ENCODE peak calls at places on chromosomes 11 and 22, in four cellular contexts. D is caudate nucleus, A is fibroblast of lung, Q is H4. G is an unnamed sample.

GRCh38 chr11:2794419-2794795 is 91.2 kb downstream of the CDKN1C start:
- DNase-seq in D (no peak), A (no peak), Q (no peak), G (peak; percentile 4)

GRCh38 chr11:114133548-114134329 is 74.2 kb downstream of the ZBTB16 start:
- DNase-seq in D (no peak), A (no peak), Q (no peak), G (no peak)

GRCh38 chr11:131618203-131618602 is 247.8 kb downstream of the NTM start:
- DNase-seq in D (no peak), A (no peak), Q (peak; percentile 20), G (no peak)

GRCh38 chr11:27409060-27409459 is 46.0 kb upstream of the CCDC34 start:
- DNase-seq in D (no peak), A (no peak), Q (no peak), G (no peak)

GRCh38 chr11:2844996-2845395 is 40.6 kb downstream of the CDKN1C start:
- DNase-seq in D (no peak), A (no peak), Q (no peak), G (no peak)

GRCh38 chr11:12692238-12693074 is 18.2 kb downstream of the TEAD1 start:
- DNase-seq in D (peak; percentile 21), A (peak; percentile 95), Q (peak; percentile 89), G (no peak)

GRCh38 chr11:92697461-92698314 is 271.8 kb upstream of the MTNR1B start:
- DNase-seq in D (no peak), A (no peak), Q (no peak), G (no peak)

GRCh38 chr11:13008625-13009475 is at the start of gene RASSF10:
- DNase-seq in D (no peak), A (peak; percentile 70), Q (peak; percentile 24), G (peak; percentile 95)

GRCh38 chr11:1881442-1882264 is 10.0 kb downstream of the PRR33 start:
- DNase-seq in D (no peak), A (no peak), Q (no peak), G (no peak)

GRCh38 chr11:73852049-73852448 is 24.6 kb downstream of the COA4 start:
- DNase-seq in D (no peak), A (no peak), Q (no peak), G (no peak)

GRCh38 chr11:10401275-10401674 is 53.8 kb upstream of the AMPD3 start:
- DNase-seq in D (no peak), A (no peak), Q (no peak), G (no peak)

GRCh38 chr22:47550524-47551437 is 788.3 kb downstream of the TBC1D22A start:
- DNase-seq in D (no peak), A (no peak), Q (no peak), G (no peak)

GRCh38 chr11:61198948-61199523 is 4.3 kb upstream of the PGA3 start:
- DNase-seq in D (no peak), A (no peak), Q (no peak), G (no peak)

GRCh38 chr11:119347940-119348339 is 1.4 kb upstream of the MFRP start:
- DNase-seq in D (no peak), A (no peak), Q (no peak), G (no peak)

GRCh38 chr11:118198370-118198769 is 21.9 kb upstream of the SCN2B start:
- DNase-seq in D (peak; percentile 37), A (peak; percentile 50), Q (peak; percentile 58), G (peak; percentile 82)

GRCh38 chr11:65476632-65477270 is 22.1 kb upstream of the MALAT1 start:
- DNase-seq in D (no peak), A (no peak), Q (no peak), G (no peak)

GRCh38 chr11:19889531-19889930 is 176.9 kb downstream of the NAV2 start:
- DNase-seq in D (no peak), A (peak; percentile 74), Q (no peak), G (no peak)

GRCh38 chr22:27591060-27591459 is 210.5 kb downstream of the MN1 start:
- DNase-seq in D (no peak), A (no peak), Q (no peak), G (no peak)

G was measured in WTC11.